ENCODE peak calls at places on chromosomes 3 and 15, in four cellular contexts. M is HepG2, G is K562, C is GM12878. E is an unnamed sample.

GRCh38 chr3:47469616-47470015 is 6.1 kb downstream of the SCAP start:
- DNase-seq in M (no peak), G (no peak), C (no peak), E (no peak)

GRCh38 chr15:68653031-68653635 is 74.3 kb downstream of the CORO2B start:
- DNase-seq in M (no peak), G (no peak), C (no peak), E (no peak)

GRCh38 chr15:59687831-59688230 is 1.3 kb downstream of the BNIP2 start:
- DNase-seq in M (peak; percentile 15), G (no peak), C (peak; percentile 5), E (no peak)

GRCh38 chr3:64150527-64151238 is 74.6 kb downstream of the PRICKLE2 start:
- DNase-seq in M (peak; percentile 68), G (no peak), C (no peak), E (no peak)

GRCh38 chr15:57510647-57511046 is 81.1 kb upstream of the MYZAP start:
- DNase-seq in M (no peak), G (no peak), C (no peak), E (no peak)

GRCh38 chr15:99980791-99981190 is 247.6 kb upstream of the LYSMD4 start:
- DNase-seq in M (no peak), G (no peak), C (no peak), E (no peak)

GRCh38 chr3:99709686-99710085 is 71.3 kb downstream of the COL8A1 start:
- DNase-seq in M (no peak), G (no peak), C (no peak), E (no peak)

GRCh38 chr3:5186854-5187151 is 704 bp upstream of the EDEM1 start:
- DNase-seq in M (peak; percentile 15), G (no peak), C (no peak), E (no peak)

GRCh38 chr3:71069797-71070196 is 513.7 kb downstream of the FOXP1 start:
- DNase-seq in M (peak; percentile 64), G (peak; percentile 43), C (no peak), E (peak; percentile 57)

GRCh38 chr3:172074578-172074977 is 35.2 kb downstream of the FNDC3B start:
- DNase-seq in M (no peak), G (no peak), C (no peak), E (no peak)

GRCh38 chr3:63855333-63855940 is 8.2 kb downstream of the THOC7 start:
- DNase-seq in M (no peak), G (no peak), C (no peak), E (no peak)

GRCh38 chr15:55823699-55824098 is 80.7 kb upstream of the PRTG start:
- DNase-seq in M (no peak), G (no peak), C (no peak), E (no peak)

GRCh38 chr3:133271491-133271890 is 128.4 kb upstream of the BFSP2 start:
- DNase-seq in M (no peak), G (no peak), C (no peak), E (no peak)

GRCh38 chr15:58517252-58517681 is 85.5 kb downstream of the LIPC start:
- DNase-seq in M (no peak), G (no peak), C (peak; percentile 32), E (no peak)

GRCh38 chr3:52794612-52795099 is at the start of gene ITIH3:
- DNase-seq in M (peak; percentile 56), G (no peak), C (no peak), E (no peak)

GRCh38 chr3:46449755-46450552 is 14.8 kb downstream of the LTF start:
- DNase-seq in M (no peak), G (peak; percentile 74), C (no peak), E (peak; percentile 50)

GRCh38 chr3:187183210-187183862 is 13.9 kb upstream of the RTP1 start:
- DNase-seq in M (no peak), G (no peak), C (no peak), E (no peak)

GRCh38 chr3:179148446-179149238 is 485 bp downstream of the PIK3CA start:
- DNase-seq in M (peak; percentile 7), G (peak; percentile 36), C (no peak), E (peak; percentile 43)

GRCh38 chr3:52280046-52280445 is 1.6 kb upstream of the WDR82 start:
- DNase-seq in M (no peak), G (no peak), C (no peak), E (no peak)

DNA sequence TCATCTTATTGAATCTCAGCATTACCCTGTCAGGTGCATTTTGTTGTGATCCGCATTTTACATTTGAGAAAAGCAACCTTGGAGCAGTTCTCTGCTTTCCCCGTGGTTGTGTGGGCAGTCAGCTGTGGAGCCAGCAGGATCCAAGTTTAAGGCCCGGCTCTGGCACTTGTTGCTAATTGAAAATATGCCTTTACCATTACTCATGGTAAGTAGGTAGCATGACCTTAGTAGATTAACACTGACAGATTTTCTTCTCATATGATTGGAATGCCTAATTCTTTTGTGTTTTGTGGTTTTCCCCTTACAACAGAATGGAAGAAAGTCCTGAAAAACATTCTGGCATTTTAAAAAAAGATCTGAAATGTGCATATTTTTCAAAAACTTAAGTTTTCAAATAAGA is 246.5 kb upstream of the LRRN1 start:
- DNase-seq in M (no peak), G (no peak), C (no peak), E (no peak)
- TF ChIP-seq TCF7 in M (no peak), G (no peak), C (no peak), E (no peak)

GRCh38 chr15:95663156-95663831 is 667.2 kb upstream of the NR2F2 start:
- DNase-seq in M (no peak), G (no peak), C (no peak), E (no peak)
- TF ChIP-seq CBFB in M (no peak), G (no peak), C (no peak), E (no peak)

GRCh38 chr3:54046677-54047214 is 75.6 kb upstream of the CACNA2D3 start:
- DNase-seq in M (no peak), G (no peak), C (no peak), E (no peak)
- TF ChIP-seq SP1 in M (no peak), G (no peak), C (no peak), E (no peak)

GRCh38 chr15:73346735-73347312 is 21.9 kb downstream of the HCN4 start:
- DNase-seq in M (peak; percentile 27), G (peak; percentile 75), C (no peak), E (peak; percentile 87)
- TF ChIP-seq TCF7 in M (no peak), G (no peak), C (no peak), E (peak; percentile 65)